ENCODE peak calls at places on chromosomes 6 and 20, in ten cellular contexts. W is stomach; T is Panc1; E is HCT116; N is CD8-positive, alpha-beta T cell; F is BE2C; L is A549; X is cardiac muscle cell; B is adipocyte; O is right cardiac atrium. I is an unnamed sample. For H3K9me3, the result is how much of the 10 kb centered on the place peaks cover.

GRCh38 chr6:131875647-131876046 is 67.8 kb downstream of the ENPP1 start:
- DNase-seq in T (no peak), B (no peak), E (no peak), L (no peak), N (no peak), X (no peak), F (no peak), W (no peak), O (no peak), I (no peak)

GRCh38 chr6:110930795-110931194 is 27.7 kb upstream of the GTF3C6 start:
- DNase-seq in B (no peak), L (no peak), T (no peak), W (no peak), O (no peak), E (no peak), N (no peak), F (no peak), X (no peak), I (no peak)

GRCh38 chr6:17640477-17640917 is 40.4 kb downstream of the FAM8A1 start:
- DNase-seq in L (no peak), N (no peak), F (no peak), X (no peak), W (no peak), E (no peak), T (no peak), O (no peak), B (peak), I (no peak)

GRCh38 chr6:39865011-39865888 is 69.0 kb downstream of the MOCS1 start:
- DNase-seq in W (peak), X (peak), T (peak), E (peak), L (peak), B (peak), N (peak), O (peak), F (peak), I (no peak)

GRCh38 chr6:33592595-33593413 is 12.7 kb upstream of the BAK1 start:
- DNase-seq in E (no peak), O (peak), X (no peak), T (no peak), W (peak), L (no peak), N (peak), B (no peak), F (no peak), I (peak)

GRCh38 chr20:1875762-1876161 is 19.4 kb upstream of the SIRPA start:
- DNase-seq in X (no peak), B (no peak), O (no peak), W (no peak), T (no peak), L (no peak), E (no peak), F (no peak), N (no peak), I (no peak)

GRCh38 chr20:826695-827323 is 6.7 kb upstream of the FAM110A start:
- DNase-seq in T (no peak), L (no peak), B (no peak), O (no peak), W (peak), F (no peak), X (no peak), E (no peak), N (no peak), I (no peak)

GRCh38 chr6:24778121-24778520 is 3.4 kb downstream of the GMNN start:
- DNase-seq in F (no peak), L (no peak), X (no peak), W (no peak), B (no peak), E (no peak), T (no peak), N (no peak), O (no peak), I (no peak)

GRCh38 chr20:30488941-30489601 is 768.4 kb upstream of the DEFB115 start:
- DNase-seq in F (no peak), E (no peak), N (no peak), L (no peak), O (no peak), X (peak), B (no peak), W (peak), T (no peak), I (no peak)
- H3K9me3 ChIP-seq in F (under half), E (under half), N (under half), L (under half), O (under half), X (under half), B (under half), W (half or more), T (under half), I (under half)

DNA sequence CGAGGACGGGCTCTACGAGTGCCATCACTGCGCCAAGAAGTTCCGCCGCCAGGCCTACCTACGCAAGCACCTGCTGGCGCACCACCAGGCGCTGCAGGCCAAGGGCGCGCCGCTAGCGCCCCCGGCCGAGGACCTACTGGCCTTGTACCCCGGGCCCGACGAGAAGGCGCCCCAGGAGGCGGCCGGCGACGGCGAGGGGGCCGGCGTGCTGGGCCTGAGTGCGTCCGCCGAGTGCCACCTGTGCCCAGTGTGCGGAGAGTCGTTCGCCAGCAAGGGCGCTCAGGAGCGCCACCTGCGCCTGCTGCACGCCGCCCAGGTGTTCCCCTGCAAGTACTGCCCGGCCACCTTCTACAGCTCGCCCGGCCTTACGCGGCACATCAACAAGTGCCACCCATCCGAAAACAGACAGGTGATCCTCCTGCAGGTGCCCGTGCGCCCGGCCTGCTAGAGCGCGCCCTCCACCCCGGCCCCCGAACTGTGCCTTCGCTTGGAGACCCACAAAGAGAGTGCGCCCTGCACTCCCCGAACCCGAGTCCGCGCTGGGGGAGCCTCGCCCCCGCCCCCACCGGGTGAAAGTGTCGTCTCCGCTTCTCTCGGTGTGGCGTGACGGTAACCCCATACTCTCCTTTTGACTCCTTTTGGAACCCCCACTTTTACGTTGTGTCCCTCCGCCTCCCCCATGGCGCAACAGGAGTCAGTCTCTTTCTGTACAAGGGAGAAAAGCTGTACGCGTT is 1.6 kb downstream of the INSM1 start:
- DNase-seq in W (peak), O (no peak), N (no peak), T (no peak), X (peak), B (no peak), F (no peak), L (no peak), E (no peak), I (no peak)
- H3K9me3 ChIP-seq in W (under half), O (under half), N (under half), T (under half), X (under half), B (under half), F (under half), L (under half), E (under half), I (under half)

GRCh38 chr6:119535332-119535731 is 185.8 kb upstream of the MAN1A1 start:
- DNase-seq in F (no peak), L (no peak), N (no peak), O (no peak), B (no peak), E (no peak), X (no peak), W (no peak), T (no peak), I (no peak)
- H3K9me3 ChIP-seq in F (under half), L (under half), N (under half), O (under half), B (under half), E (under half), X (under half), W (under half), T (under half), I (under half)

GRCh38 chr6:162046324-162046723 is 681.2 kb downstream of the PRKN start:
- DNase-seq in N (no peak), E (no peak), F (no peak), W (no peak), B (no peak), L (no peak), O (no peak), T (no peak), X (no peak), I (no peak)
- H3K9me3 ChIP-seq in N (under half), E (under half), F (under half), W (under half), B (under half), L (under half), O (under half), T (under half), X (under half), I (under half)

DNA sequence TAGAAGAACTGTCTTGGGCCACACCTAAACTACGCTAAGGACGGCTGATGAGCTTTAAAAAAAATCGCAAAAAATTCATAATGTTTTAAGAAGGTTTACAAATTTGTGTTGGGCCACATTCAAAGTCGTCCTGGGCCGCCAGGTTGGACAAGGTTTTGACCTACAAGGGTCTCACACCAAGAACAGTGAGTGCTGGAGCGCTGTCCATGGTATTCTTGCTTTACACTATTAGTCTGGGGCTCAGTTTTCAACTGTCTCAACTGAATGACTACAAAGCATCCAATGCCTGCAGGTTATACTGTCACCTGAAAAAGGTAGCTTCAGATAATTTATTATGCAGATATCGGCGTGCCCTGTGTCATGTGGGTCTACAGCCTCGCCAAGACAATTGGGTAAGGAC is 3.7 kb upstream of the FAXC start:
- DNase-seq in T (no peak), E (no peak), O (no peak), X (peak), W (no peak), F (no peak), N (no peak), B (no peak), L (no peak), I (no peak)
- H3K9me3 ChIP-seq in T (under half), E (under half), O (under half), X (under half), W (under half), F (under half), N (under half), B (under half), L (under half), I (under half)

GRCh38 chr6:163031931-163032330 is 304.2 kb downstream of the PACRG start:
- DNase-seq in F (no peak), X (no peak), B (no peak), T (no peak), N (no peak), L (no peak), E (no peak), W (no peak), O (no peak), I (no peak)

GRCh38 chr6:163038317-163038716 is 310.5 kb downstream of the PACRG start:
- DNase-seq in L (no peak), B (no peak), T (no peak), X (peak), N (no peak), F (no peak), W (no peak), O (no peak), E (no peak), I (no peak)

GRCh38 chr6:163030980-163031379 is 303.2 kb downstream of the PACRG start:
- DNase-seq in T (no peak), B (no peak), O (no peak), L (no peak), E (no peak), N (no peak), W (no peak), X (no peak), F (no peak), I (no peak)

GRCh38 chr6:163036251-163036650 is 308.5 kb downstream of the PACRG start:
- DNase-seq in L (no peak), W (no peak), N (no peak), T (no peak), X (no peak), F (no peak), B (no peak), O (no peak), E (no peak), I (no peak)
- H3K9me3 ChIP-seq in L (under half), W (under half), N (under half), T (under half), X (under half), F (under half), B (under half), O (under half), E (under half), I (under half)